ENCODE peak calls at places on chromosomes 13 and 19, in six cellular contexts. R is left ventricle myocardium inferior, U is psoas muscle, M is transverse colon, J is body of pancreas, K is suprapubic skin. D is an unnamed sample.

GRCh38 chr13:78978381-78978998 is 319.5 kb upstream of the OBI1 start:
- DNase-seq in U (no peak), K (no peak), M (peak), J (peak), R (no peak), D (no peak)

GRCh38 chr13:87798536-87798935 is 127.4 kb downstream of the SLITRK5 start:
- DNase-seq in J (no peak), R (no peak), K (no peak), M (no peak), U (no peak), D (no peak)

GRCh38 chr13:34076319-34076718 is 258.4 kb downstream of the RFC3 start:
- DNase-seq in U (no peak), K (no peak), R (no peak), J (no peak), M (no peak), D (no peak)

GRCh38 chr13:37621811-37622361 is 23.3 kb upstream of the POSTN start:
- DNase-seq in J (peak), K (no peak), R (no peak), U (no peak), M (no peak), D (no peak)

GRCh38 chr19:56053596-56053995 is 67.0 kb downstream of the NLRP5 start:
- DNase-seq in K (no peak), R (no peak), U (no peak), M (no peak), J (no peak), D (no peak)

GRCh38 chr13:95235944-95236343 is 65.3 kb downstream of the ABCC4 start:
- DNase-seq in U (no peak), J (no peak), K (no peak), R (no peak), M (no peak), D (no peak)

GRCh38 chr19:17075860-17076538 is 422 bp downstream of the MYO9B start:
- DNase-seq in U (peak), J (peak), M (peak), K (peak), R (peak), D (no peak)

GRCh38 chr19:50460161-50460765 is 16.0 kb upstream of the EMC10 start:
- DNase-seq in M (no peak), K (no peak), U (no peak), R (no peak), J (no peak), D (no peak)

GRCh38 chr19:54938906-54939305 is 8.4 kb downstream of the NLRP7 start:
- DNase-seq in J (no peak), U (no peak), K (no peak), M (no peak), R (no peak), D (no peak)

GRCh38 chr13:33509642-33510229 is 224.2 kb upstream of the STARD13 start:
- DNase-seq in M (no peak), U (peak), K (peak), R (peak), J (peak), D (no peak)

GRCh38 chr13:24127116-24127631 is 33.3 kb upstream of the SPATA13 start:
- DNase-seq in J (peak), M (peak), K (no peak), R (no peak), U (no peak), D (no peak)

GRCh38 chr13:106156468-106156867 is 379.0 kb downstream of the EFNB2 start:
- DNase-seq in R (no peak), J (no peak), U (no peak), K (no peak), M (no peak), D (no peak)

GRCh38 chr19:28553764-28554163 is 659.2 kb downstream of the UQCRFS1 start:
- DNase-seq in U (no peak), K (no peak), J (no peak), M (no peak), R (no peak), D (no peak)

GRCh38 chr13:110616103-110617101 is 1.1 kb downstream of the NAXD start:
- DNase-seq in U (peak), R (no peak), J (peak), K (no peak), M (peak), D (peak)
- TF ChIP-seq CTCF in U (no peak), R (no peak), J (no peak), K (no peak), M (no peak), D (no peak)

GRCh38 chr13:114132419-114133121 is at the start of gene RASA3:
- DNase-seq in U (peak), M (peak), K (no peak), J (peak), R (peak), D (no peak)
- H3K27ac ChIP-seq in U (peak), M (peak), K (peak), J (peak), R (peak), D (peak)

GRCh38 chr19:35268546-35269424 is at the start of gene USF2:
- DNase-seq in U (peak), K (no peak), R (peak), J (peak), M (peak), D (no peak)
- H3K4me3 ChIP-seq in U (peak), K (peak), R (peak), J (peak), M (peak), D (peak)

GRCh38 chr19:42059196-42059595 is 10.8 kb downstream of the GRIK5 start:
- DNase-seq in M (no peak), K (no peak), J (no peak), U (no peak), R (no peak), D (no peak)

GRCh38 chr19:42054205-42054604 is 15.8 kb downstream of the GRIK5 start:
- DNase-seq in K (no peak), R (no peak), M (no peak), J (no peak), U (no peak), D (no peak)

GRCh38 chr19:42062381-42062780 is 7.6 kb downstream of the GRIK5 start:
- DNase-seq in R (no peak), J (no peak), K (no peak), M (no peak), U (no peak), D (no peak)

GRCh38 chr19:42060117-42060516 is 9.9 kb downstream of the GRIK5 start:
- DNase-seq in J (no peak), U (no peak), M (no peak), K (no peak), R (no peak), D (no peak)

GRCh38 chr19:42057856-42058255 is 12.2 kb downstream of the GRIK5 start:
- DNase-seq in M (no peak), R (no peak), J (no peak), K (no peak), U (no peak), D (no peak)
- TF ChIP-seq CTCF in M (no peak), R (no peak), J (no peak), K (no peak), U (no peak), D (no peak)

DNA sequence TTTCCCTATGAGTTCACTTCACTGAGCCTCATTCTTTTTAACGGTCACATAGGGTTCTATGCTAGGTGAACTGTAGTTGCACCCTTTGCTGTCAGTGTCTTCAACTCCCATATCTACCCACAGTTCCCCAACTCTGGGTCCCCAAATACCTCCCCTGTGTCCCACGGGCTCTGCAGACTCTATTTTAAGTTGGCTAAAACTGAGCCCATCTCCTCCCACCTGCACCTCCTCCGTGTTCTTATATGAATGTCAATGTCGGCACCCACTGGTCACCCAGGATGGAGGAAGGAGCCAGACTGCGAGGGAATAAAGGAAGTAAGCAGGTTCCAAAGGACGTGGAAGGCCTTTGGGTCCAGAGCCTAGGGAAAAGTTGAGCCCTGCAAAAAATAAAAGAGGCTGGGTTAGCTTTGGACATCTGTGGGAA is 804 bp upstream of the PIN1 start:
- DNase-seq in J (no peak), R (no peak), M (no peak), U (no peak), K (no peak), D (no peak)
- H3K27ac ChIP-seq in J (peak), R (peak), M (peak), U (peak), K (no peak), D (no peak)

GRCh38 chr19:40576585-40577451 is at the start of gene SHKBP1:
- DNase-seq in J (peak), K (peak), R (peak), M (peak), U (peak), D (peak)

GRCh38 chr19:40571831-40572495 is 4.7 kb upstream of the SHKBP1 start:
- DNase-seq in J (no peak), R (no peak), M (no peak), U (no peak), K (no peak), D (no peak)

GRCh38 chr19:40575326-40575725 is 1.3 kb upstream of the SHKBP1 start:
- DNase-seq in R (no peak), U (no peak), K (no peak), J (no peak), M (no peak), D (no peak)

GRCh38 chr19:40578442-40578908 is 1.8 kb downstream of the SHKBP1 start:
- DNase-seq in J (peak), M (no peak), R (no peak), U (no peak), K (no peak), D (no peak)

DNA sequence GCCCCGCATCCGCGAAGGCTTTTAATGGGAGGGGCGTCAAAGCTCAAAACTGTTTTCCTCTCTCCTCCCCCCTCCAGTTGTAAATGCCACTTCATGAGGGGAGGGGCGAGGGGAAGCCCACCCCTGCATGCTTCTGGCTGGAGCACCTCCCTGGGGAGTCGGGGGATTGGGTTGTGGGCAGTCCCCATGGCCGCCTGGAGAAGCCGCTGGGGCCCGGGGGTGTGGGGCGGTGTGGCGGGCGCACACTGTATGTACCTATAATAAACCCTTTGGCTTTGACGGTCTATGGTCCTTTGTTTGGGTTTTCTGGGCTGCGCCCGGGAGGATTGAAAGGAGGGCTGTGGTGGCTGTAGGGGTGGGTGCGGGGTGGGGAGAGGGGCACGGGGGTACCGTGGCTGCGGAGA is 490 bp upstream of the SHKBP1 start:
- DNase-seq in U (peak), R (no peak), M (no peak), J (no peak), K (no peak), D (no peak)
- H3K4me3 ChIP-seq in U (peak), R (peak), M (peak), J (peak), K (peak), D (peak)

DNA sequence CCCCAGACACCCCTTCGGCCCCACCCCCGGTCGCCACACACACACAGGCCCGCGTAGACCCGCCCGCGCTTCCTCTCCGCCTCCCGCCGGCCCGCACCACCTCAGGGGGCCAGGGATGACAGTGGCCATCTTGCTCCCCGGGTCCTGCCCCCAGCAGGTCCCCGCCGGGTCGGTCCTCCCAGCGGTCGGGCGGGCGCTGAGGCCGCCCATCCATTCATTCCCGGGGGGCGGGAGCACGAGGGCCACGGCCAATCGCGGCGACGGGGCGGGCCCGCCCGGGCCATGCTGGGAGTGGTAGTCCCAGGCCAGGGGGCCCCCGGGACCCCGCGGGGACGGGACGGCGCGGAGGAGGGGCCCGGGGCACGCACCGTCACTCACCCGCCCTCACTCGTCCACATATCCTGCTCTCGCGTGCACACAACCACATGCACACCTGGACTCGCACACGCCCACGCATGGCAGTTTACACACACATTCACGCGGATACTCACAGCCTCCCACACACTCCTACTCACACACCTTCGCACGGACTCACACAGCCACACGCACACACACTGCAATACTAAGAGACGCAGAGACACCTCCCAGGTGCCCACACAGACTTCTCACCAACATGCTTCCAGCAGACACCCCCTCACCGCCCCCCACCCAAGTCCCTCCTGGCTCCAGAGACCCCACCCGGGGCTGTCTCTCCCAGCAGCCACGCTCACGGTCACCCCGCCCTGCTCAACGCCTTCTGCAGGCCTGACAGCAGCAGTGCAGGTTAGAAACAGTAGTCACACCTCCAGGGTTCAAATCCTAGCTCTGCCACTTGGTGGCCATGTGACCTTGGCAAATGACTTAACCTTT is at the start of gene DPF1:
- DNase-seq in K (no peak), R (peak), J (peak), M (peak), U (peak), D (no peak)
- TF ChIP-seq CTCF in K (no peak), R (no peak), J (no peak), M (no peak), U (no peak), D (no peak)

GRCh38 chr19:1105873-1106840 is 2.4 kb downstream of the GPX4 start:
- DNase-seq in K (no peak), M (no peak), R (no peak), J (no peak), U (no peak), D (no peak)

GRCh38 chr19:1108291-1109031 is 4.7 kb downstream of the GPX4 start:
- DNase-seq in R (no peak), J (no peak), M (no peak), U (peak), K (no peak), D (no peak)

GRCh38 chr19:1105217-1105872 is 1.6 kb downstream of the GPX4 start:
- DNase-seq in K (no peak), J (no peak), M (no peak), R (no peak), U (no peak), D (no peak)

GRCh38 chr19:1107655-1108261 is 4.0 kb downstream of the GPX4 start:
- DNase-seq in J (no peak), R (no peak), K (no peak), U (no peak), M (no peak), D (no peak)

GRCh38 chr19:1106841-1107654 is 3.3 kb downstream of the GPX4 start:
- DNase-seq in M (peak), R (no peak), J (no peak), U (no peak), K (no peak), D (no peak)
- H3K27ac ChIP-seq in M (no peak), R (no peak), J (no peak), U (no peak), K (no peak), D (no peak)

GRCh38 chr13:91506759-91507158 is 108.3 kb downstream of the GPC5 start:
- DNase-seq in M (no peak), R (no peak), K (no peak), U (no peak), J (no peak), D (no peak)

GRCh38 chr13:91513790-91514189 is 115.4 kb downstream of the GPC5 start:
- DNase-seq in J (no peak), M (no peak), R (no peak), K (no peak), U (no peak), D (no peak)

GRCh38 chr13:91504216-91504615 is 105.8 kb downstream of the GPC5 start:
- DNase-seq in K (no peak), R (no peak), U (no peak), M (no peak), J (no peak), D (no peak)

GRCh38 chr13:91510058-91510457 is 111.6 kb downstream of the GPC5 start:
- DNase-seq in R (no peak), K (no peak), J (no peak), M (no peak), U (no peak), D (no peak)
- H3K4me3 ChIP-seq in R (no peak), K (no peak), J (no peak), M (no peak), U (no peak), D (no peak)